ENCODE peak calls at places on chromosomes 16 and 17, in seven cellular contexts. One of them, this sample, is unnamed.

GRCh38 chr17:40909755-40910154 is 24.7 kb upstream of the KRT20 start:
- DNase-seq in RWPE1: peak; percentile 22
- DNase-seq in GM04504: peak; percentile 76
- DNase-seq in GM18507: no peak
- DNase-seq in activated naive CD4-positive, alpha-beta T cell: no peak
- DNase-seq in smooth muscle cell of the brain vasculature: no peak
- DNase-seq in B cell: no peak
- DNase-seq in this sample: peak; percentile 73

GRCh38 chr17:5410594-5411272 is 8.7 kb downstream of the NUP88 start:
- DNase-seq in RWPE1: no peak
- DNase-seq in GM04504: no peak
- DNase-seq in GM18507: no peak
- DNase-seq in activated naive CD4-positive, alpha-beta T cell: no peak
- DNase-seq in smooth muscle cell of the brain vasculature: no peak
- DNase-seq in B cell: no peak
- DNase-seq in this sample: no peak

GRCh38 chr16:54136276-54136625 is 150.3 kb downstream of the IRX3 start:
- DNase-seq in RWPE1: peak; percentile 13
- DNase-seq in GM04504: peak; percentile 12
- DNase-seq in GM18507: no peak
- DNase-seq in activated naive CD4-positive, alpha-beta T cell: no peak
- DNase-seq in smooth muscle cell of the brain vasculature: no peak
- DNase-seq in B cell: no peak
- DNase-seq in this sample: no peak

GRCh38 chr17:64778367-64779290 is 116.5 kb upstream of the SMURF2 start:
- DNase-seq in RWPE1: no peak
- DNase-seq in GM04504: no peak
- DNase-seq in GM18507: no peak
- DNase-seq in activated naive CD4-positive, alpha-beta T cell: no peak
- DNase-seq in smooth muscle cell of the brain vasculature: no peak
- DNase-seq in B cell: peak; percentile 49
- DNase-seq in this sample: no peak

GRCh38 chr16:70695351-70696070 is 9.7 kb upstream of the MTSS2 start:
- DNase-seq in RWPE1: no peak
- DNase-seq in GM04504: no peak
- DNase-seq in GM18507: no peak
- DNase-seq in activated naive CD4-positive, alpha-beta T cell: no peak
- DNase-seq in smooth muscle cell of the brain vasculature: no peak
- DNase-seq in B cell: no peak
- DNase-seq in this sample: no peak

GRCh38 chr16:80899804-80900592 is 95.6 kb upstream of the CDYL2 start:
- DNase-seq in RWPE1: no peak
- DNase-seq in GM04504: no peak
- DNase-seq in GM18507: no peak
- DNase-seq in activated naive CD4-positive, alpha-beta T cell: no peak
- DNase-seq in smooth muscle cell of the brain vasculature: peak; percentile 90
- DNase-seq in B cell: no peak
- DNase-seq in this sample: no peak

GRCh38 chr17:48645639-48646182 is 19.6 kb upstream of the HOXB9 start:
- DNase-seq in RWPE1: no peak
- DNase-seq in GM04504: no peak
- DNase-seq in GM18507: no peak
- DNase-seq in activated naive CD4-positive, alpha-beta T cell: no peak
- DNase-seq in smooth muscle cell of the brain vasculature: no peak
- DNase-seq in B cell: peak; percentile 11
- DNase-seq in this sample: no peak

GRCh38 chr17:58529275-58529674 is 14.8 kb upstream of the MTMR4 start:
- DNase-seq in RWPE1: no peak
- DNase-seq in GM04504: no peak
- DNase-seq in GM18507: no peak
- DNase-seq in activated naive CD4-positive, alpha-beta T cell: no peak
- DNase-seq in smooth muscle cell of the brain vasculature: no peak
- DNase-seq in B cell: no peak
- DNase-seq in this sample: no peak

GRCh38 chr17:40038882-40039513 is 15.2 kb downstream of the MED24 start:
- DNase-seq in RWPE1: no peak
- DNase-seq in GM04504: peak; percentile 80
- DNase-seq in GM18507: no peak
- DNase-seq in activated naive CD4-positive, alpha-beta T cell: no peak
- DNase-seq in smooth muscle cell of the brain vasculature: peak; percentile 62
- DNase-seq in B cell: peak; percentile 25
- DNase-seq in this sample: peak; percentile 69

GRCh38 chr17:81518113-81518784 is 5.7 kb upstream of the ACTG1 start:
- DNase-seq in RWPE1: no peak
- DNase-seq in GM04504: no peak
- DNase-seq in GM18507: no peak
- DNase-seq in activated naive CD4-positive, alpha-beta T cell: no peak
- DNase-seq in smooth muscle cell of the brain vasculature: no peak
- DNase-seq in B cell: peak; percentile 44
- DNase-seq in this sample: no peak

GRCh38 chr17:22278302-22279275 is 586.3 kb downstream of the KCNJ18 start:
- DNase-seq in RWPE1: no peak
- DNase-seq in GM04504: no peak
- DNase-seq in GM18507: no peak
- DNase-seq in activated naive CD4-positive, alpha-beta T cell: no peak
- DNase-seq in smooth muscle cell of the brain vasculature: no peak
- DNase-seq in B cell: no peak
- DNase-seq in this sample: no peak

GRCh38 chr17:67492824-67493490 is 115.9 kb downstream of the PITPNC1 start:
- DNase-seq in RWPE1: no peak
- DNase-seq in GM04504: no peak
- DNase-seq in GM18507: no peak
- DNase-seq in activated naive CD4-positive, alpha-beta T cell: no peak
- DNase-seq in smooth muscle cell of the brain vasculature: no peak
- DNase-seq in B cell: no peak
- DNase-seq in this sample: no peak

This sample was measured in BJ.